ENCODE peak calls at places on chromosomes 4 and X, in seven cellular contexts. X is Daoy; S is uterus; C is stimulated activated CD4-positive, alpha-beta T cell treated with anti-CD3 and anti-CD28 coated beads, Interleukin-2, amount 100 ng/mL, for 4 hours; Z is A549; R is activated CD4-positive, alpha-beta T cell treated with anti-CD3 and anti-CD28 coated beads, Interleukin-2, amount 10 ng/mL, durations not matched to agents 7 days and 5 days; K is nephron progenitor cell. Q is an unnamed sample.

GRCh38 chr4:6262847-6263487 is 6.7 kb upstream of the WFS1 start:
- DNase-seq in C (no peak), R (no peak), X (no peak), S (no peak), Z (no peak), K (no peak), Q (peak)

GRCh38 chr4:81628489-81628888 is 156.8 kb upstream of the RASGEF1B start:
- DNase-seq in K (no peak), C (no peak), X (no peak), R (no peak), S (no peak), Z (no peak), Q (no peak)

GRCh38 chr4:165369522-165369921 is 9.3 kb upstream of the CPE start:
- DNase-seq in X (no peak), R (no peak), Z (no peak), S (no peak), K (no peak), C (no peak), Q (no peak)

GRCh38 chr4:185820119-185821028 is 8.4 kb upstream of the SORBS2 start:
- DNase-seq in C (no peak), K (no peak), R (no peak), S (no peak), X (no peak), Z (no peak), Q (no peak)

GRCh38 chrX:47644557-47645091 is 5.7 kb downstream of the ELK1 start:
- DNase-seq in K (peak), X (no peak), C (no peak), Z (peak), S (no peak), R (no peak), Q (no peak)

GRCh38 chrX:41382699-41383645 is 49.0 kb downstream of the DDX3X start:
- DNase-seq in S (no peak), R (peak), C (peak), X (peak), K (no peak), Z (no peak), Q (no peak)

GRCh38 chr4:75643651-75644050 is 13.3 kb upstream of the CDKL2 start:
- DNase-seq in K (no peak), R (no peak), Z (no peak), S (no peak), X (no peak), C (no peak), Q (no peak)

GRCh38 chrX:40062525-40063193 is 35.1 kb downstream of the BCOR start:
- DNase-seq in C (no peak), Z (no peak), K (no peak), R (no peak), X (no peak), S (no peak), Q (peak)

GRCh38 chrX:20056704-20057103 is 60.0 kb downstream of the MAP7D2 start:
- DNase-seq in K (no peak), C (no peak), S (no peak), R (no peak), X (peak), Z (no peak), Q (no peak)